ENCODE peak calls at places on chromosomes 3 and 15, in five cellular contexts. K, Q, P, U and X are unnamed samples.

GRCh38 chr3:114758828-114759709 is 388.0 kb downstream of the ZBTB20 start:
- DNase-seq in K (no peak), Q (no peak), P (no peak), U (no peak), X (no peak)

GRCh38 chr15:72994778-72995177 is 57.5 kb upstream of the NEO1 start:
- DNase-seq in K (no peak), Q (no peak), P (no peak), U (no peak), X (no peak)

GRCh38 chr3:54713455-54713854 is 214.4 kb downstream of the LRTM1 start:
- DNase-seq in K (no peak), Q (no peak), P (no peak), U (no peak), X (no peak)

GRCh38 chr15:37636736-37637135 is 297.7 kb upstream of the TMCO5A start:
- DNase-seq in K (no peak), Q (no peak), P (no peak), U (no peak), X (no peak)

GRCh38 chr3:38645076-38645475 is 4.4 kb downstream of the SCN5A start:
- DNase-seq in K (no peak), Q (peak; percentile 6), P (peak; percentile 47), U (no peak), X (no peak)

GRCh38 chr3:177358968-177359600 is 161.8 kb upstream of the TBL1XR1 start:
- DNase-seq in K (peak; percentile 38), Q (peak; percentile 58), P (no peak), U (peak; percentile 56), X (peak; percentile 77)

GRCh38 chr15:57920916-57921315 is 144.6 kb downstream of the ALDH1A2 start:
- DNase-seq in K (no peak), Q (no peak), P (no peak), U (no peak), X (no peak)

GRCh38 chr15:62539236-62539635 is 374.2 kb upstream of the C2CD4B start:
- DNase-seq in K (no peak), Q (no peak), P (no peak), U (no peak), X (no peak)

GRCh38 chr3:32045091-32045964 is 61.1 kb upstream of the GPD1L start:
- DNase-seq in K (no peak), Q (no peak), P (no peak), U (no peak), X (no peak)

GRCh38 chr3:49910409-49911123 is 6.9 kb upstream of the MST1R start:
- DNase-seq in K (no peak), Q (peak; percentile 5), P (no peak), U (no peak), X (no peak)

GRCh38 chr3:194282436-194283122 is 68.5 kb downstream of the CPN2 start:
- DNase-seq in K (no peak), Q (no peak), P (peak; percentile 59), U (no peak), X (peak; percentile 37)

GRCh38 chr3:43273429-43273828 is 12.9 kb upstream of the SNRK start:
- DNase-seq in K (no peak), Q (no peak), P (no peak), U (no peak), X (no peak)

GRCh38 chr3:129908417-129908816 is 14.9 kb upstream of the TMCC1 start:
- DNase-seq in K (no peak), Q (no peak), P (no peak), U (no peak), X (no peak)

GRCh38 chr3:194638991-194639605 is 5.9 kb upstream of the TMEM44 start:
- DNase-seq in K (no peak), Q (no peak), P (peak; percentile 59), U (no peak), X (no peak)

GRCh38 chr15:39413558-39413957 is 167.3 kb upstream of the THBS1 start:
- DNase-seq in K (no peak), Q (no peak), P (no peak), U (no peak), X (no peak)

GRCh38 chr3:30098656-30099454 is 507.5 kb upstream of the TGFBR2 start:
- DNase-seq in K (no peak), Q (no peak), P (no peak), U (no peak), X (no peak)

GRCh38 chr15:59300618-59301139 is 72.0 kb downstream of the MYO1E start:
- DNase-seq in K (no peak), Q (no peak), P (no peak), U (no peak), X (no peak)

GRCh38 chr15:80850941-80851451 is 71.8 kb downstream of the CEMIP start:
- DNase-seq in K (no peak), Q (no peak), P (no peak), U (no peak), X (no peak)

GRCh38 chr3:45182915-45183881 is 37.0 kb upstream of the CDCP1 start:
- DNase-seq in K (no peak), Q (no peak), P (no peak), U (no peak), X (no peak)

GRCh38 chr3:72482589-72483249 is 365.5 kb downstream of the SHQ1 start:
- DNase-seq in K (peak; percentile 63), Q (peak; percentile 20), P (no peak), U (peak; percentile 38), X (peak; percentile 91)

GRCh38 chr15:100842756-100843730 is 36.6 kb upstream of the ALDH1A3 start:
- DNase-seq in K (no peak), Q (no peak), P (no peak), U (no peak), X (no peak)

GRCh38 chr3:195829897-195830254 is 18.1 kb upstream of the MUC4 start:
- DNase-seq in K (no peak), Q (no peak), P (no peak), U (no peak), X (no peak)

GRCh38 chr3:66335671-66336070 is 114.9 kb downstream of the SLC25A26 start:
- DNase-seq in K (no peak), Q (no peak), P (no peak), U (no peak), X (no peak)

GRCh38 chr15:43977072-43977884 is 150.5 kb downstream of the WDR76 start:
- DNase-seq in K (peak; percentile 30), Q (no peak), P (no peak), U (peak; percentile 77), X (no peak)

GRCh38 chr3:27345045-27345444 is 24.1 kb downstream of the NEK10 start:
- DNase-seq in K (no peak), Q (no peak), P (no peak), U (no peak), X (no peak)

GRCh38 chr15:63598467-63599400 is 1.5 kb downstream of the FBXL22 start:
- DNase-seq in K (no peak), Q (no peak), P (no peak), U (no peak), X (no peak)

GRCh38 chr3:182375921-182376320 is 417.4 kb upstream of the ATP11B start:
- DNase-seq in K (no peak), Q (no peak), P (no peak), U (no peak), X (no peak)

GRCh38 chr3:153602801-153603200 is 440.8 kb downstream of the RAP2B start:
- DNase-seq in K (no peak), Q (no peak), P (no peak), U (no peak), X (no peak)

GRCh38 chr15:36992454-36992853 is 107.9 kb downstream of the MEIS2 start:
- DNase-seq in K (no peak), Q (no peak), P (no peak), U (no peak), X (no peak)

GRCh38 chr15:22224241-22224671 is 143.9 kb downstream of the OR4M2 start:
- DNase-seq in K (no peak), Q (no peak), P (peak; percentile 84), U (no peak), X (peak; percentile 63)

GRCh38 chr15:26391556-26392229 is 381.2 kb downstream of the GABRB3 start:
- DNase-seq in K (no peak), Q (no peak), P (no peak), U (no peak), X (no peak)

GRCh38 chr3:58288011-58288728 is 17.9 kb upstream of the RPP14 start:
- DNase-seq in K (no peak), Q (no peak), P (no peak), U (no peak), X (no peak)

GRCh38 chr3:188241883-188242282 is 87.9 kb downstream of the LPP start:
- DNase-seq in K (no peak), Q (no peak), P (no peak), U (no peak), X (no peak)

GRCh38 chr3:50161320-50161719 is 6.2 kb downstream of the SEMA3F start:
- DNase-seq in K (no peak), Q (no peak), P (no peak), U (no peak), X (no peak)